ENCODE peak calls at places on chromosomes 13 and 19, in seven cellular contexts. M, H, S, O, E, J and X are unnamed samples. For H3K4me1, the result is how much of the 10 kb centered on the place peaks cover.

GRCh38 chr13:40505196-40505595 is 161.2 kb downstream of the FOXO1 start:
- DNase-seq in E (no peak), O (no peak), M (no peak), S (no peak), H (no peak), J (no peak), X (no peak)

GRCh38 chr19:16259385-16260159 is 61.9 kb downstream of the AP1M1 start:
- DNase-seq in J (no peak), E (no peak), O (no peak), M (peak), S (no peak), H (peak), X (no peak)

GRCh38 chr19:58227964-58228583 is 640 bp upstream of the ZNF544 start:
- DNase-seq in M (no peak), O (no peak), E (no peak), J (no peak), H (no peak), S (no peak), X (no peak)

GRCh38 chr13:34070006-34070405 is 252.1 kb downstream of the RFC3 start:
- DNase-seq in J (no peak), M (no peak), H (no peak), S (no peak), O (no peak), E (no peak), X (no peak)

GRCh38 chr13:39952244-39953233 is 297.1 kb downstream of the COG6 start:
- DNase-seq in J (no peak), S (no peak), H (no peak), O (no peak), E (no peak), M (no peak), X (no peak)

GRCh38 chr19:2726904-2727639 is 5.9 kb upstream of the DIRAS1 start:
- DNase-seq in H (peak), J (no peak), S (no peak), E (no peak), M (no peak), O (no peak), X (no peak)

GRCh38 chr13:75774176-75774575 is 138.0 kb downstream of the LMO7 start:
- DNase-seq in O (no peak), H (no peak), S (no peak), E (no peak), J (no peak), M (no peak), X (no peak)

GRCh38 chr13:112067121-112067741 is at the start of gene SOX1:
- DNase-seq in M (no peak), H (no peak), E (peak), O (no peak), S (no peak), J (no peak), X (no peak)

GRCh38 chr13:34310539-34310938 is 492.6 kb downstream of the RFC3 start:
- DNase-seq in S (no peak), J (no peak), M (no peak), O (no peak), E (no peak), H (no peak), X (no peak)

GRCh38 chr19:35657904-35658700 is 8.2 kb upstream of the UPK1A start:
- DNase-seq in O (no peak), H (no peak), J (no peak), S (no peak), M (no peak), E (no peak), X (no peak)

GRCh38 chr19:15629003-15629880 is 11.5 kb upstream of the CYP4F3 start:
- DNase-seq in O (peak), S (peak), M (peak), J (peak), E (peak), H (peak), X (peak)

GRCh38 chr19:15282311-15282705 is 50.0 kb downstream of the BRD4 start:
- DNase-seq in O (no peak), S (no peak), H (no peak), E (no peak), J (no peak), M (no peak), X (no peak)

GRCh38 chr19:17944301-17944700 is 11.5 kb downstream of the CCDC124 start:
- DNase-seq in E (no peak), S (peak), M (no peak), H (no peak), O (no peak), J (no peak), X (no peak)

GRCh38 chr19:56619131-56619530 is 23.8 kb upstream of the SMIM17 start:
- DNase-seq in M (no peak), E (no peak), S (no peak), O (no peak), H (no peak), J (no peak), X (no peak)

GRCh38 chr13:25874907-25875306 is 176.9 kb downstream of the SHISA2 start:
- DNase-seq in H (peak), O (no peak), M (no peak), E (no peak), J (no peak), S (no peak), X (no peak)

GRCh38 chr19:28785961-28786360 is 427.0 kb downstream of the UQCRFS1 start:
- DNase-seq in O (no peak), H (no peak), E (no peak), J (no peak), S (no peak), M (no peak), X (no peak)

GRCh38 chr13:41267106-41267505 is 3.7 kb upstream of the MTRF1 start:
- DNase-seq in S (no peak), J (no peak), E (no peak), O (no peak), H (no peak), M (no peak), X (no peak)

GRCh38 chr13:44989941-44990340 is 603 bp downstream of the GPALPP1 start:
- DNase-seq in M (no peak), J (no peak), O (no peak), H (no peak), S (no peak), E (no peak), X (no peak)

DNA sequence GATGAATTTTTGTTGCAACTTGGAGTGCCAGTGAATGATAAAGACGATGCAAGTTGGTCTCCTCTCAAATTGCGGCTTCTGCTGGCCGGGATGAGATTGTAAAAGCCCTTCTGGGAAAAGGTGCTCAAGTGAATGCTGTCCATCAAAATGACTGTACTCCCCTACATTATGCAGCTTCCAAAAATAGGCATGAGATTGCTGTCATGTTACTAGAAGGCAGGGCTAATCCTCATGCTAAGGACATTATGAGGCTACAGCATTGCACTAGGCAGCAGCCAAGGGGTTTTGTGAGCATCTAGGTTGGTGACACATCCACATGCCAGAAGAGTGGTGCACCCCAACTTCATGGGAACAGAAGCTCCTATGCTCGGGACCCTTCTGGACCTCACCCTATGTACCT is 22.2 kb upstream of the KLF5 start:
- DNase-seq in O (no peak), E (no peak), M (no peak), S (no peak), H (no peak), J (no peak), X (no peak)
- H3K4me1 ChIP-seq in O (under half), E (under half), M (under half), S (under half), H (under half), J (under half), X (under half)

GRCh38 chr13:50124536-50125305 is 109.5 kb downstream of the KCNRG start:
- DNase-seq in E (peak), H (peak), S (peak), O (peak), J (peak), M (no peak), X (peak)
- TF ChIP-seq POLR2A in E (no peak), H (no peak), S (no peak), O (no peak), J (no peak), M (peak), X (peak)

DNA sequence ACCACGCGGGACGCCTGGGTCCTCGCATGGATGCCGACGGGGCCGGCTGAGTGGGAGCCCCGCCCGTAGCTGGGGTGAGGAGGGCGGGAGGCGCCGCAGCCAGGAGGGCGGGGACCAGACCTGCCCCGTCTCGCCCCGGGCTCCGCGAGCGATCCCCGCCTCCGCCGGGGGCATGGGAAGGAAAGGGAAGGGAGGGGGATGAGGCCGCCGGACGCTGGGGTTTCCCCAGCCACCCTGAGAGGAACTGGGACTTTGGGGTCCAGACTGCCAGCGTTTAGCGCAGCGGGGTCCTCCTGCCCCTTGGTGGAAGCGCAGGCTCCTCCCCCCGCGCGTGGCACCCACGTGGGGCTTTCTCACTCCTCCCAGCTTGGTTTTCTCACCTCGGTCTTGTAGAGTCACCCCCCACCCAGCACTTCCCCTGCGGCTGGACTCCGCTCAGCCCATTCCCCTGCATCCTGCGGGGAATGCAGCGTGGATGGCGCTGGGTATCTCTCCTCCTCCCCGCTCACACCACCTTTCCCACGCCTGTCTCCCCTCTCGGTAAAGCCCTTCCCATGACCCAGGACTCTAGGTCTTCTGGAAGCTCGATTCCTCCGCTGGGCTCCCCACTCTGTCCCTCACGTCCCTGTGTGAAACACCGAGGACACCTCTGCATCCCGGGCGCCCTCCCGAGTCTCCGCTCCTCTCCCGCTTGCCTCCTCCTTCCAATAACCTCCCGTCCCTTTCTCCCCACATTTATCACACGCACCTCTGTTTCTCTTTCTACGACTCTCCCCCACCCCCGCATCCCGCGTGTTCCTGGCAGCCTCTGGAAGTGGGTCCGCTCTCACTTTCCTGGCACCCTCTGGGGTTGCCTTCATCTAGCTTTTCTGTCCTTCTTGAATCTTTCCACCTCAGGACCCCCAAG is 2.1 kb downstream of the TGFB1 start:
- DNase-seq in O (no peak), S (peak), H (peak), E (no peak), M (no peak), J (no peak), X (no peak)
- TF ChIP-seq POLR2AphosphoS5 in O (no peak), S (peak), H (peak), E (no peak), M (peak), J (no peak), X (peak)

GRCh38 chr13:42750858-42751257 is 30.5 kb upstream of the FAM216B start:
- DNase-seq in H (no peak), M (no peak), E (no peak), J (no peak), S (no peak), O (no peak), X (no peak)
- H3K4me1 ChIP-seq in H (under half), M (under half), E (under half), J (under half), S (under half), O (under half), X (under half)

GRCh38 chr19:5904302-5905071 is at the start of gene VMAC:
- DNase-seq in M (peak), E (peak), H (peak), J (peak), S (peak), O (peak), X (peak)
- TF ChIP-seq POLR2A in M (peak), E (no peak), H (peak), J (peak), S (no peak), O (no peak), X (peak)

DNA sequence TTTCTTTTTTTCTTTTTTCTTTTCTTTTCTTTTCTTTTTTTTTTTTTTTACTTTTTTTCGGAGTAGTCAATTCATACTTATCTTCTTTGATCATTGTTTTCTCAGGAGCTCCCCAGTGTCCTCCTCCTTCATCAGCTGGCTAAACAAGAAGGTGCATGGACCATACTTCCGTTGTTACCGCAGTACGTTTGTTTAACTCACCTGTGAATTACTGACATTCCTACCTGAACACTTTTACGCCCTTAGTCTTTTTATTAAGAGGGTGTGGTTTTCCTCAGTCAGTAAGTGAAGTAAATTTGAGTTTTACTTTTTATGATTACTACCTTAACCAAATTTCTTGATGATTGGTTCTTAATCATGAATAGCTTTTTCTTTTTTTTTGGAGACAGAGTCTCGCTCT is 47.1 kb downstream of the B3GLCT start:
- DNase-seq in E (no peak), H (no peak), M (no peak), J (no peak), O (no peak), S (no peak), X (no peak)
- TF ChIP-seq POLR2AphosphoS5 in E (no peak), H (no peak), M (no peak), J (no peak), O (no peak), S (no peak), X (no peak)